ENCODE peak calls at places on chromosomes 13 and 19, in nine cellular contexts. A is GM03348; D is HEK293T; Y is T-helper 9 cell; N is GOT3; B is right lobe of liver; I is progenitor cell of endocrine pancreas; J is NCI-H1105; V is activated naive CD4-positive, alpha-beta T cell. C is an unnamed sample.

GRCh38 chr13:106100261-106100919 is 435.1 kb downstream of the EFNB2 start:
- DNase-seq in J (no peak), V (no peak), N (no peak), I (no peak), A (no peak), Y (no peak), B (no peak), D (no peak), C (no peak)

GRCh38 chr19:56942749-56943148 is 102.2 kb upstream of the PEG3 start:
- DNase-seq in V (no peak), J (no peak), A (peak; percentile 14), Y (peak; percentile 1), I (peak; percentile 14), B (peak; percentile 66), D (no peak), N (no peak), C (peak; percentile 76)

GRCh38 chr19:18736415-18737336 is 53.2 kb downstream of the CRTC1 start:
- DNase-seq in I (no peak), N (no peak), D (no peak), V (no peak), J (no peak), A (no peak), B (no peak), Y (no peak), C (no peak)

GRCh38 chr13:102978168-102978567 is 88.0 kb downstream of the SLC10A2 start:
- DNase-seq in N (no peak), I (no peak), Y (no peak), B (no peak), V (no peak), D (no peak), A (peak; percentile 14), J (no peak), C (no peak)

GRCh38 chr19:44694184-44694579 is 4.8 kb upstream of the CEACAM16 start:
- DNase-seq in Y (no peak), V (no peak), B (no peak), J (no peak), A (no peak), N (no peak), I (no peak), D (peak; percentile 34), C (no peak)

GRCh38 chr13:61276401-61276800 is 139.2 kb downstream of the PCDH20 start:
- DNase-seq in I (no peak), J (no peak), V (no peak), D (no peak), B (no peak), N (no peak), Y (no peak), A (no peak), C (no peak)

GRCh38 chr13:40153516-40153915 is 498.1 kb downstream of the COG6 start:
- DNase-seq in A (no peak), V (no peak), Y (no peak), J (no peak), B (no peak), N (no peak), D (no peak), I (no peak), C (no peak)

GRCh38 chr19:18865973-18866799 is 29.8 kb downstream of the CERS1 start:
- DNase-seq in B (peak; percentile 49), A (peak; percentile 95), N (no peak), I (peak; percentile 67), V (no peak), Y (peak; percentile 63), D (peak; percentile 91), J (no peak), C (no peak)

GRCh38 chr19:53102701-53103140 is 501 bp downstream of the ZNF160 start:
- DNase-seq in A (peak; percentile 76), I (peak; percentile 12), N (no peak), J (no peak), B (no peak), D (no peak), V (no peak), Y (peak; percentile 12), C (peak; percentile 71)

GRCh38 chr19:2266183-2266993 is 10.2 kb upstream of the JSRP1 start:
- DNase-seq in D (no peak), I (no peak), V (no peak), Y (no peak), N (no peak), J (no peak), B (peak; percentile 89), A (peak; percentile 88), C (no peak)

GRCh38 chr13:26872444-26873173 is 112.0 kb upstream of the GPR12 start:
- DNase-seq in J (no peak), I (peak; percentile 63), Y (peak; percentile 35), B (peak; percentile 51), V (peak; percentile 2), D (peak; percentile 75), N (no peak), A (peak; percentile 67), C (no peak)

GRCh38 chr13:106637519-106637918 is 69.6 kb upstream of the ARGLU1 start:
- DNase-seq in V (no peak), I (no peak), N (no peak), D (no peak), B (no peak), Y (no peak), J (no peak), A (no peak), C (no peak)

GRCh38 chr13:37492741-37493514 is 105.6 kb downstream of the POSTN start:
- DNase-seq in N (no peak), D (no peak), B (no peak), I (no peak), V (no peak), J (no peak), Y (no peak), A (peak; percentile 67), C (no peak)